ENCODE peak calls at places on chromosomes 3 and 15, in four cellular contexts. A, R, H and Z are unnamed samples.

GRCh38 chr3:169133178-169134161 is 530.0 kb downstream of the MECOM start:
- DNase-seq in A (peak; percentile 34), R (no peak), H (no peak), Z (no peak)

GRCh38 chr3:50575372-50575771 is 6.0 kb downstream of the HEMK1 start:
- DNase-seq in A (no peak), R (no peak), H (no peak), Z (no peak)

GRCh38 chr3:73637042-73637441 is 12.3 kb upstream of the PDZRN3 start:
- DNase-seq in A (no peak), R (no peak), H (no peak), Z (no peak)

GRCh38 chr3:34053631-34054030 is 255.2 kb downstream of the PDCD6IP start:
- DNase-seq in A (no peak), R (no peak), H (no peak), Z (no peak)

GRCh38 chr15:62758126-62758951 is 284.2 kb upstream of the TPM1 start:
- DNase-seq in A (peak; percentile 90), R (no peak), H (peak; percentile 93), Z (peak; percentile 76)

GRCh38 chr15:99257107-99257750 is 5.9 kb downstream of the LRRC28 start:
- DNase-seq in A (no peak), R (no peak), H (no peak), Z (no peak)

GRCh38 chr3:173977747-173978146 is 580.2 kb downstream of the NLGN1 start:
- DNase-seq in A (peak; percentile 14), R (no peak), H (no peak), Z (peak; percentile 1)

GRCh38 chr3:48945432-48945831 is 26.8 kb downstream of the ARIH2 start:
- DNase-seq in A (no peak), R (no peak), H (no peak), Z (no peak)

GRCh38 chr3:53236112-53236841 is 19.5 kb downstream of the TKT start:
- DNase-seq in A (peak; percentile 88), R (peak; percentile 83), H (no peak), Z (peak; percentile 51)

GRCh38 chr3:159771865-159772611 is 216.6 kb upstream of the IL12A start:
- DNase-seq in A (no peak), R (no peak), H (no peak), Z (no peak)

GRCh38 chr3:131222599-131222998 is 159.0 kb upstream of the NUDT16 start:
- DNase-seq in A (no peak), R (no peak), H (no peak), Z (no peak)

GRCh38 chr3:149339931-149340309 is 6.5 kb upstream of the TM4SF18 start:
- DNase-seq in A (peak; percentile 99), R (peak; percentile 81), H (peak; percentile 94), Z (peak; percentile 98)

GRCh38 chr3:51974963-51975856 is at the start of gene ABHD14A:
- DNase-seq in A (peak; percentile 52), R (peak; percentile 81), H (no peak), Z (no peak)

GRCh38 chr15:68265086-68265485 is 12.5 kb upstream of the FEM1B start:
- DNase-seq in A (no peak), R (no peak), H (no peak), Z (no peak)

GRCh38 chr15:31150732-31151212 is 49.2 kb upstream of the TRPM1 start:
- DNase-seq in A (no peak), R (no peak), H (no peak), Z (no peak)

GRCh38 chr3:24506966-24507775 is 12.5 kb upstream of the THRB start:
- DNase-seq in A (peak; percentile 78), R (no peak), H (no peak), Z (no peak)

GRCh38 chr3:50189274-50189673 is 2.1 kb upstream of the GNAT1 start:
- DNase-seq in A (peak; percentile 77), R (peak; percentile 83), H (no peak), Z (peak; percentile 54)

GRCh38 chr3:3586843-3587626 is 212.2 kb upstream of the LRRN1 start:
- DNase-seq in A (no peak), R (no peak), H (no peak), Z (no peak)

GRCh38 chr3:4584537-4585249 is 91.5 kb downstream of the ITPR1 start:
- DNase-seq in A (peak; percentile 56), R (peak; percentile 64), H (no peak), Z (no peak)

GRCh38 chr15:62833671-62834070 is 208.9 kb upstream of the TPM1 start:
- DNase-seq in A (no peak), R (no peak), H (no peak), Z (no peak)

GRCh38 chr3:35305406-35305805 is 333.9 kb upstream of the ARPP21 start:
- DNase-seq in A (no peak), R (no peak), H (no peak), Z (no peak)

GRCh38 chr3:27022096-27022761 is 347.0 kb downstream of the NEK10 start:
- DNase-seq in A (no peak), R (no peak), H (no peak), Z (no peak)

GRCh38 chr3:183142199-183142598 is 20.3 kb downstream of the LAMP3 start:
- DNase-seq in A (no peak), R (no peak), H (no peak), Z (no peak)

GRCh38 chr3:7927864-7928263 is 573.8 kb upstream of the LMCD1 start:
- DNase-seq in A (no peak), R (no peak), H (no peak), Z (no peak)

GRCh38 chr15:65690778-65691177 is 69.0 kb downstream of the SLC24A1 start:
- DNase-seq in A (no peak), R (no peak), H (no peak), Z (no peak)

GRCh38 chr3:182327196-182327681 is 466.1 kb upstream of the ATP11B start:
- DNase-seq in A (no peak), R (no peak), H (no peak), Z (no peak)

GRCh38 chr3:52843116-52843865 is 8.5 kb upstream of the MUSTN1 start:
- DNase-seq in A (no peak), R (no peak), H (no peak), Z (no peak)

GRCh38 chr3:196684548-196685407 is 27.3 kb downstream of the CEP19 start:
- DNase-seq in A (peak; percentile 32), R (peak; percentile 80), H (no peak), Z (no peak)

GRCh38 chr15:62564889-62565288 is 399.8 kb upstream of the C2CD4B start:
- DNase-seq in A (no peak), R (no peak), H (no peak), Z (no peak)

GRCh38 chr15:52002351-52002750 is 16.7 kb upstream of the MAPK6 start:
- DNase-seq in A (no peak), R (no peak), H (no peak), Z (no peak)